ENCODE peak calls at places on chromosome 12, in eight cellular contexts. N, M, P, H, I, L, D and Q are unnamed samples. For H3K4me1 and H3K36me3, the result is how much of the 10 kb centered on the place peaks cover.

GRCh38 chr12:15037091-15037723 is 64.4 kb downstream of the PDE6H start:
- DNase-seq in D (no peak), I (no peak), H (no peak), P (no peak), L (no peak), N (no peak), M (no peak), Q (no peak)

GRCh38 chr12:57046947-57047890 is 2.7 kb downstream of the MYO1A start:
- DNase-seq in M (no peak), L (peak), N (no peak), P (no peak), I (no peak), D (no peak), H (no peak), Q (no peak)

GRCh38 chr12:7091660-7092228 is 501 bp downstream of the C1R start:
- DNase-seq in L (no peak), M (no peak), H (no peak), N (peak), I (peak), D (no peak), P (no peak), Q (peak)

GRCh38 chr12:46214668-46215429 is 54.0 kb downstream of the SLC38A1 start:
- DNase-seq in I (peak), N (no peak), H (peak), P (no peak), L (peak), D (no peak), M (no peak), Q (no peak)

GRCh38 chr12:80869264-80869663 is 68.5 kb downstream of the LIN7A start:
- DNase-seq in N (no peak), H (no peak), M (no peak), I (no peak), D (no peak), L (no peak), P (no peak), Q (no peak)

GRCh38 chr12:5745251-5745888 is 199.7 kb downstream of the ANO2 start:
- DNase-seq in L (peak), P (peak), N (no peak), H (peak), D (peak), I (peak), M (peak), Q (no peak)

GRCh38 chr12:47268501-47269459 is 189.0 kb upstream of the AMIGO2 start:
- DNase-seq in N (no peak), M (no peak), D (peak), P (no peak), H (no peak), L (no peak), I (no peak), Q (no peak)

GRCh38 chr12:28378749-28379148 is 188.5 kb downstream of the CCDC91 start:
- DNase-seq in M (no peak), I (no peak), D (no peak), H (no peak), P (no peak), L (no peak), N (no peak), Q (no peak)

GRCh38 chr12:40668095-40668494 is 24.1 kb upstream of the CNTN1 start:
- DNase-seq in L (no peak), D (no peak), N (no peak), I (no peak), M (no peak), H (no peak), P (no peak), Q (no peak)

GRCh38 chr12:30882706-30883105 is 43.8 kb upstream of the TSPAN11 start:
- DNase-seq in M (no peak), L (no peak), D (no peak), I (no peak), N (no peak), H (no peak), P (no peak), Q (no peak)

GRCh38 chr12:59182191-59182590 is 261.9 kb upstream of the LRIG3 start:
- DNase-seq in D (no peak), P (no peak), N (no peak), H (no peak), L (no peak), M (no peak), I (no peak), Q (no peak)

GRCh38 chr12:2389079-2389790 is 336.4 kb downstream of the CACNA1C start:
- DNase-seq in I (no peak), L (no peak), D (no peak), H (no peak), N (no peak), P (no peak), M (no peak), Q (no peak)

GRCh38 chr12:75814856-75815754 is 216.5 kb downstream of the PHLDA1 start:
- DNase-seq in L (no peak), N (no peak), H (no peak), P (no peak), D (no peak), M (no peak), I (no peak), Q (no peak)

GRCh38 chr12:45231515-45232145 is 15.7 kb downstream of the ANO6 start:
- DNase-seq in N (no peak), L (no peak), M (no peak), P (no peak), I (no peak), H (no peak), D (no peak), Q (no peak)

GRCh38 chr12:65740873-65741600 is 83.2 kb upstream of the HMGA2 start:
- DNase-seq in N (peak), H (peak), M (no peak), D (no peak), I (peak), L (no peak), P (peak), Q (no peak)

GRCh38 chr12:108423486-108423885 is 84.4 kb upstream of the CMKLR1 start:
- DNase-seq in L (no peak), N (no peak), M (no peak), H (no peak), D (no peak), P (no peak), I (no peak), Q (no peak)

GRCh38 chr12:106096376-106096775 is 42.4 kb downstream of the NUAK1 start:
- DNase-seq in H (peak), I (no peak), M (no peak), L (no peak), P (no peak), N (no peak), D (no peak), Q (no peak)

GRCh38 chr12:96193725-96194571 is at the start of gene ELK3:
- DNase-seq in H (peak), M (no peak), N (peak), I (peak), P (peak), L (peak), D (no peak), Q (no peak)

GRCh38 chr12:50520808-50521207 is 16.0 kb downstream of the DIP2B start:
- DNase-seq in P (no peak), H (no peak), L (no peak), N (no peak), M (no peak), D (no peak), I (no peak), Q (no peak)

GRCh38 chr12:58965568-58965967 is 45.3 kb upstream of the LRIG3 start:
- DNase-seq in N (no peak), H (no peak), D (no peak), P (no peak), M (no peak), L (no peak), I (no peak), Q (no peak)

GRCh38 chr12:19015285-19015684 is 114.2 kb upstream of the PLEKHA5 start:
- DNase-seq in P (no peak), D (no peak), H (no peak), M (no peak), N (no peak), L (no peak), I (no peak), Q (no peak)

GRCh38 chr12:26179829-26180228 is 15.5 kb upstream of the SSPN start:
- DNase-seq in L (no peak), D (no peak), I (no peak), H (no peak), N (no peak), M (no peak), P (no peak), Q (no peak)

GRCh38 chr12:113002155-113002554 is 23.8 kb downstream of the OAS2 start:
- DNase-seq in M (no peak), P (no peak), I (no peak), N (no peak), L (no peak), D (no peak), H (no peak), Q (peak)

GRCh38 chr12:115457798-115458197 is 773.8 kb upstream of the TBX3 start:
- DNase-seq in N (no peak), P (peak), M (no peak), D (no peak), L (no peak), H (no peak), I (no peak), Q (no peak)

GRCh38 chr12:262817-263216 is at the start of gene SLC6A13:
- DNase-seq in D (peak), I (no peak), M (no peak), L (peak), P (no peak), N (no peak), H (no peak), Q (no peak)

GRCh38 chr12:55974308-55974724 is 438 bp downstream of the RAB5B start:
- DNase-seq in L (peak), I (peak), M (no peak), P (peak), D (no peak), N (no peak), H (peak), Q (no peak)

GRCh38 chr12:43347026-43347425 is 205.0 kb downstream of the ADAMTS20 start:
- DNase-seq in N (no peak), I (no peak), L (no peak), M (no peak), D (no peak), H (no peak), P (no peak), Q (no peak)

GRCh38 chr12:7374423-7375144 is 69.4 kb downstream of the CD163L1 start:
- DNase-seq in N (no peak), D (no peak), M (peak), H (no peak), L (peak), P (peak), I (peak), Q (no peak)

GRCh38 chr12:92210062-92210461 is 64.4 kb upstream of the BTG1 start:
- DNase-seq in D (no peak), L (no peak), P (no peak), I (no peak), H (no peak), M (no peak), N (no peak), Q (no peak)

GRCh38 chr12:92208613-92209121 is 63.0 kb upstream of the BTG1 start:
- DNase-seq in M (no peak), L (no peak), I (no peak), P (no peak), H (no peak), D (no peak), N (no peak), Q (no peak)

GRCh38 chr12:92206596-92206995 is 61.0 kb upstream of the BTG1 start:
- DNase-seq in I (no peak), D (no peak), M (no peak), L (no peak), P (no peak), H (no peak), N (no peak), Q (no peak)
- H3K4me1 ChIP-seq in I (under half), D (under half), M (under half), L (under half), P (under half), H (under half), N (under half), Q (under half)

GRCh38 chr12:132021965-132022364 is 72.2 kb downstream of the EP400 start:
- DNase-seq in L (no peak), N (no peak), I (no peak), D (no peak), M (no peak), P (no peak), H (no peak), Q (no peak)

GRCh38 chr12:132021031-132021871 is 71.5 kb downstream of the EP400 start:
- DNase-seq in L (no peak), H (no peak), N (peak), D (no peak), M (no peak), P (no peak), I (no peak), Q (no peak)

GRCh38 chr12:132024758-132025157 is 75.0 kb downstream of the EP400 start:
- DNase-seq in M (no peak), N (no peak), P (no peak), H (no peak), D (no peak), L (no peak), I (no peak), Q (peak)

GRCh38 chr12:132025526-132025925 is 75.8 kb downstream of the EP400 start:
- DNase-seq in P (no peak), I (no peak), L (no peak), H (no peak), D (no peak), M (no peak), N (no peak), Q (no peak)

DNA sequence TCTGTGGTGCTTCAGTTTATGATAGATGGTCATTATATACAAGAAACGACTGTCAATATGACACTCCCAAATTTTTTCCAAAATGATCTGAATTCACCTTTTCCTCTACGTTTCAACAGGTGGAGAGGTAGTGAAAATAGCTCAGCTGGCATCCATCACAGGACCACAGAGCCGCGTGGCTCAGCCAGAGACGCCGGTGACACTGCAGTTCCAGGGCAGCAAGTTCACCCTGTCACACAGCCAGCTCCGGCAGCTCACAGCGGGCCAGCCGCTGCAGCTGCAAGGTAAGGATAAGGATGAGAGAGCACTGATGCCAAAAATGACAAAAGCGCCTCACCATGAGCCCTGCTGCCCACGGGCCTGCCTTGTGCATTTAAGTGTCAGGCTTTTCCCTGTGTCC is 73.9 kb downstream of the EP400 start:
- DNase-seq in M (no peak), H (no peak), P (no peak), N (no peak), I (no peak), D (no peak), L (no peak), Q (no peak)
- H3K36me3 ChIP-seq in M (under half), H (half or more), P (half or more), N (under half), I (under half), D (half or more), L (half or more), Q (half or more)

GRCh38 chr12:13102481-13103195 is 829 bp downstream of the GSG1 start:
- DNase-seq in N (no peak), P (no peak), D (peak), M (no peak), I (no peak), L (no peak), H (no peak), Q (no peak)
- TF ChIP-seq EP300 in N (no peak), P (no peak), D (no peak), M (no peak), I (no peak), L (no peak), H (no peak), Q (no peak)

DNA sequence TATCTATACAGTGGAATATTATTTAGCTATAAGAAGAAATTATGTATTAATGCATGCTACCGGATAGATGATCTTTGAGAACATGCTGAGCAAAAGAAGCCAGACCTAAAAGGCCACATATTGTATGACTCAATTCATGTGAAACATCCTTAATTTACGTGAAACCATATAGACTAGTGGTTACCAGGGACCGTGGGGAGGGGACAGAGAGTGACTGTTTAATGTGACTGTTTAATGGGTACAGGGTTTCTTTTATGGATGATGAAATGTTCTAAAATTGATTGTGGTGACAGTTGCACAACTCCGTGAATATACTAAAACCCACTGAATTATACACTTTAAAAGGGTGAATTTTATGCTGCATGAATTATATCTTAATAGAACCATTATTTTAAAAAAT is 8.5 kb upstream of the BCL7A start:
- DNase-seq in I (no peak), N (no peak), H (no peak), M (no peak), P (no peak), D (no peak), L (no peak), Q (no peak)
- H3K4me1 ChIP-seq in I (under half), N (under half), H (under half), M (under half), P (under half), D (under half), L (under half), Q (under half)